ENCODE peak calls at places on chromosomes 11 and 22, in five cellular contexts. One of them, this sample, is unnamed.

GRCh38 chr11:128305588-128305987 is 281.8 kb downstream of the ETS1 start:
- DNase-seq in NCI-H345: no peak
- DNase-seq in stimulated activated CD4-positive, alpha-beta T cell treated with anti-CD3 and anti-CD28 coated beads, Interleukin-15, amount 100 ng/mL, for 1 hour: no peak
- DNase-seq in AML-193: no peak
- DNase-seq in activated gamma-delta T cell treated with Interleukin-2 at 50 U/mL for 16 hours: no peak
- DNase-seq in this sample: no peak

GRCh38 chr11:30474151-30474954 is 111.8 kb downstream of the MPPED2 start:
- DNase-seq in stimulated activated CD4-positive, alpha-beta T cell treated with anti-CD3 and anti-CD28 coated beads, Interleukin-15, amount 100 ng/mL, for 1 hour: no peak
- DNase-seq in NCI-H345: no peak
- DNase-seq in AML-193: no peak
- DNase-seq in activated gamma-delta T cell treated with Interleukin-2 at 50 U/mL for 16 hours: no peak
- DNase-seq in this sample: no peak

GRCh38 chr11:59894616-59895015 is 16.0 kb downstream of the OOSP3 start:
- DNase-seq in NCI-H345: no peak
- DNase-seq in stimulated activated CD4-positive, alpha-beta T cell treated with anti-CD3 and anti-CD28 coated beads, Interleukin-15, amount 100 ng/mL, for 1 hour: no peak
- DNase-seq in AML-193: no peak
- DNase-seq in activated gamma-delta T cell treated with Interleukin-2 at 50 U/mL for 16 hours: no peak
- DNase-seq in this sample: no peak

GRCh38 chr11:18934195-18934808 is 4.9 kb downstream of the MRGPRX1 start:
- DNase-seq in stimulated activated CD4-positive, alpha-beta T cell treated with anti-CD3 and anti-CD28 coated beads, Interleukin-15, amount 100 ng/mL, for 1 hour: no peak
- DNase-seq in AML-193: no peak
- DNase-seq in activated gamma-delta T cell treated with Interleukin-2 at 50 U/mL for 16 hours: no peak
- DNase-seq in NCI-H345: no peak
- DNase-seq in this sample: no peak

GRCh38 chr22:41563051-41563711 is 2.4 kb downstream of the CSDC2 start:
- DNase-seq in NCI-H345: no peak
- DNase-seq in activated gamma-delta T cell treated with Interleukin-2 at 50 U/mL for 16 hours: no peak
- DNase-seq in stimulated activated CD4-positive, alpha-beta T cell treated with anti-CD3 and anti-CD28 coated beads, Interleukin-15, amount 100 ng/mL, for 1 hour: no peak
- DNase-seq in AML-193: no peak
- DNase-seq in this sample: peak

GRCh38 chr22:37163618-37164534 is 14.2 kb upstream of the IL2RB start:
- DNase-seq in stimulated activated CD4-positive, alpha-beta T cell treated with anti-CD3 and anti-CD28 coated beads, Interleukin-15, amount 100 ng/mL, for 1 hour: no peak
- DNase-seq in NCI-H345: no peak
- DNase-seq in AML-193: no peak
- DNase-seq in activated gamma-delta T cell treated with Interleukin-2 at 50 U/mL for 16 hours: peak
- DNase-seq in this sample: no peak

GRCh38 chr11:122743949-122744876 is 88.7 kb downstream of the UBASH3B start:
- DNase-seq in activated gamma-delta T cell treated with Interleukin-2 at 50 U/mL for 16 hours: peak
- DNase-seq in stimulated activated CD4-positive, alpha-beta T cell treated with anti-CD3 and anti-CD28 coated beads, Interleukin-15, amount 100 ng/mL, for 1 hour: peak
- DNase-seq in AML-193: peak
- DNase-seq in NCI-H345: no peak
- DNase-seq in this sample: no peak

GRCh38 chr11:2540521-2541320 is 95.9 kb downstream of the KCNQ1 start:
- DNase-seq in stimulated activated CD4-positive, alpha-beta T cell treated with anti-CD3 and anti-CD28 coated beads, Interleukin-15, amount 100 ng/mL, for 1 hour: no peak
- DNase-seq in activated gamma-delta T cell treated with Interleukin-2 at 50 U/mL for 16 hours: no peak
- DNase-seq in NCI-H345: no peak
- DNase-seq in AML-193: no peak
- DNase-seq in this sample: no peak

GRCh38 chr22:44601725-44602124 is 100.3 kb upstream of the PRR5 start:
- DNase-seq in AML-193: no peak
- DNase-seq in NCI-H345: no peak
- DNase-seq in activated gamma-delta T cell treated with Interleukin-2 at 50 U/mL for 16 hours: no peak
- DNase-seq in stimulated activated CD4-positive, alpha-beta T cell treated with anti-CD3 and anti-CD28 coated beads, Interleukin-15, amount 100 ng/mL, for 1 hour: no peak
- DNase-seq in this sample: no peak

GRCh38 chr11:107563702-107564101 is 1.8 kb downstream of the ALKBH8 start:
- DNase-seq in NCI-H345: peak
- DNase-seq in AML-193: peak
- DNase-seq in stimulated activated CD4-positive, alpha-beta T cell treated with anti-CD3 and anti-CD28 coated beads, Interleukin-15, amount 100 ng/mL, for 1 hour: peak
- DNase-seq in activated gamma-delta T cell treated with Interleukin-2 at 50 U/mL for 16 hours: peak
- DNase-seq in this sample: peak

GRCh38 chr11:2792376-2793250 is 92.8 kb upstream of the KCNQ1OT1 start:
- DNase-seq in activated gamma-delta T cell treated with Interleukin-2 at 50 U/mL for 16 hours: no peak
- DNase-seq in NCI-H345: no peak
- DNase-seq in stimulated activated CD4-positive, alpha-beta T cell treated with anti-CD3 and anti-CD28 coated beads, Interleukin-15, amount 100 ng/mL, for 1 hour: no peak
- DNase-seq in AML-193: no peak
- DNase-seq in this sample: no peak

GRCh38 chr11:66221726-66222236 is 46.7 kb upstream of the RAB1B start:
- DNase-seq in NCI-H345: no peak
- DNase-seq in activated gamma-delta T cell treated with Interleukin-2 at 50 U/mL for 16 hours: no peak
- DNase-seq in AML-193: no peak
- DNase-seq in stimulated activated CD4-positive, alpha-beta T cell treated with anti-CD3 and anti-CD28 coated beads, Interleukin-15, amount 100 ng/mL, for 1 hour: no peak
- DNase-seq in this sample: peak

GRCh38 chr11:76889414-76889975 is 28.8 kb downstream of the ACER3 start:
- DNase-seq in activated gamma-delta T cell treated with Interleukin-2 at 50 U/mL for 16 hours: no peak
- DNase-seq in NCI-H345: no peak
- DNase-seq in stimulated activated CD4-positive, alpha-beta T cell treated with anti-CD3 and anti-CD28 coated beads, Interleukin-15, amount 100 ng/mL, for 1 hour: no peak
- DNase-seq in AML-193: no peak
- DNase-seq in this sample: no peak

GRCh38 chr11:20584093-20584774 is 15.2 kb upstream of the SLC6A5 start:
- DNase-seq in activated gamma-delta T cell treated with Interleukin-2 at 50 U/mL for 16 hours: no peak
- DNase-seq in stimulated activated CD4-positive, alpha-beta T cell treated with anti-CD3 and anti-CD28 coated beads, Interleukin-15, amount 100 ng/mL, for 1 hour: no peak
- DNase-seq in NCI-H345: no peak
- DNase-seq in AML-193: no peak
- DNase-seq in this sample: peak

GRCh38 chr11:34758262-34758661 is 137.4 kb downstream of the EHF start:
- DNase-seq in AML-193: no peak
- DNase-seq in NCI-H345: no peak
- DNase-seq in activated gamma-delta T cell treated with Interleukin-2 at 50 U/mL for 16 hours: no peak
- DNase-seq in stimulated activated CD4-positive, alpha-beta T cell treated with anti-CD3 and anti-CD28 coated beads, Interleukin-15, amount 100 ng/mL, for 1 hour: no peak
- DNase-seq in this sample: no peak

GRCh38 chr11:101880208-101880607 is 34.6 kb upstream of the CEP126 start:
- DNase-seq in AML-193: no peak
- DNase-seq in stimulated activated CD4-positive, alpha-beta T cell treated with anti-CD3 and anti-CD28 coated beads, Interleukin-15, amount 100 ng/mL, for 1 hour: no peak
- DNase-seq in activated gamma-delta T cell treated with Interleukin-2 at 50 U/mL for 16 hours: no peak
- DNase-seq in NCI-H345: peak
- DNase-seq in this sample: peak

GRCh38 chr11:116731821-116732739 is 40.7 kb downstream of the BUD13 start:
- DNase-seq in AML-193: no peak
- DNase-seq in stimulated activated CD4-positive, alpha-beta T cell treated with anti-CD3 and anti-CD28 coated beads, Interleukin-15, amount 100 ng/mL, for 1 hour: no peak
- DNase-seq in activated gamma-delta T cell treated with Interleukin-2 at 50 U/mL for 16 hours: no peak
- DNase-seq in NCI-H345: no peak
- DNase-seq in this sample: no peak

GRCh38 chr11:86135319-86135714 is 66.4 kb upstream of the PICALM start:
- DNase-seq in stimulated activated CD4-positive, alpha-beta T cell treated with anti-CD3 and anti-CD28 coated beads, Interleukin-15, amount 100 ng/mL, for 1 hour: no peak
- DNase-seq in activated gamma-delta T cell treated with Interleukin-2 at 50 U/mL for 16 hours: no peak
- DNase-seq in AML-193: no peak
- DNase-seq in NCI-H345: no peak
- DNase-seq in this sample: no peak

GRCh38 chr22:38716271-38716670 is 10.5 kb downstream of the GTPBP1 start:
- DNase-seq in NCI-H345: no peak
- DNase-seq in stimulated activated CD4-positive, alpha-beta T cell treated with anti-CD3 and anti-CD28 coated beads, Interleukin-15, amount 100 ng/mL, for 1 hour: no peak
- DNase-seq in activated gamma-delta T cell treated with Interleukin-2 at 50 U/mL for 16 hours: no peak
- DNase-seq in AML-193: no peak
- DNase-seq in this sample: no peak

GRCh38 chr22:48739348-48740085 is 1088.2 kb downstream of the BRD1 start:
- DNase-seq in activated gamma-delta T cell treated with Interleukin-2 at 50 U/mL for 16 hours: no peak
- DNase-seq in stimulated activated CD4-positive, alpha-beta T cell treated with anti-CD3 and anti-CD28 coated beads, Interleukin-15, amount 100 ng/mL, for 1 hour: no peak
- DNase-seq in AML-193: no peak
- DNase-seq in NCI-H345: no peak
- DNase-seq in this sample: no peak

GRCh38 chr11:77580712-77581337 is 8.9 kb upstream of the AQP11 start:
- DNase-seq in NCI-H345: peak
- DNase-seq in AML-193: no peak
- DNase-seq in stimulated activated CD4-positive, alpha-beta T cell treated with anti-CD3 and anti-CD28 coated beads, Interleukin-15, amount 100 ng/mL, for 1 hour: no peak
- DNase-seq in activated gamma-delta T cell treated with Interleukin-2 at 50 U/mL for 16 hours: no peak
- DNase-seq in this sample: peak

GRCh38 chr11:75288846-75289760 is 48.5 kb downstream of the TPBGL start:
- DNase-seq in NCI-H345: no peak
- DNase-seq in stimulated activated CD4-positive, alpha-beta T cell treated with anti-CD3 and anti-CD28 coated beads, Interleukin-15, amount 100 ng/mL, for 1 hour: no peak
- DNase-seq in AML-193: no peak
- DNase-seq in activated gamma-delta T cell treated with Interleukin-2 at 50 U/mL for 16 hours: no peak
- DNase-seq in this sample: no peak

GRCh38 chr22:27778299-27779090 is 23.1 kb downstream of the MN1 start:
- DNase-seq in activated gamma-delta T cell treated with Interleukin-2 at 50 U/mL for 16 hours: no peak
- DNase-seq in stimulated activated CD4-positive, alpha-beta T cell treated with anti-CD3 and anti-CD28 coated beads, Interleukin-15, amount 100 ng/mL, for 1 hour: no peak
- DNase-seq in NCI-H345: no peak
- DNase-seq in AML-193: no peak
- DNase-seq in this sample: peak

GRCh38 chr22:21014202-21015050 is 539 bp upstream of the P2RX6 start:
- DNase-seq in NCI-H345: peak
- DNase-seq in AML-193: peak
- DNase-seq in activated gamma-delta T cell treated with Interleukin-2 at 50 U/mL for 16 hours: peak
- DNase-seq in stimulated activated CD4-positive, alpha-beta T cell treated with anti-CD3 and anti-CD28 coated beads, Interleukin-15, amount 100 ng/mL, for 1 hour: peak
- DNase-seq in this sample: peak

GRCh38 chr11:116882386-116882785 is 45.0 kb upstream of the APOA1 start:
- DNase-seq in stimulated activated CD4-positive, alpha-beta T cell treated with anti-CD3 and anti-CD28 coated beads, Interleukin-15, amount 100 ng/mL, for 1 hour: no peak
- DNase-seq in activated gamma-delta T cell treated with Interleukin-2 at 50 U/mL for 16 hours: no peak
- DNase-seq in AML-193: no peak
- DNase-seq in NCI-H345: no peak
- DNase-seq in this sample: no peak

GRCh38 chr22:41110968-41111367 is 18.6 kb downstream of the EP300 start:
- DNase-seq in AML-193: no peak
- DNase-seq in activated gamma-delta T cell treated with Interleukin-2 at 50 U/mL for 16 hours: no peak
- DNase-seq in NCI-H345: no peak
- DNase-seq in stimulated activated CD4-positive, alpha-beta T cell treated with anti-CD3 and anti-CD28 coated beads, Interleukin-15, amount 100 ng/mL, for 1 hour: no peak
- DNase-seq in this sample: no peak

GRCh38 chr11:133386262-133386661 is 146.0 kb downstream of the OPCML start:
- DNase-seq in AML-193: no peak
- DNase-seq in activated gamma-delta T cell treated with Interleukin-2 at 50 U/mL for 16 hours: no peak
- DNase-seq in stimulated activated CD4-positive, alpha-beta T cell treated with anti-CD3 and anti-CD28 coated beads, Interleukin-15, amount 100 ng/mL, for 1 hour: no peak
- DNase-seq in NCI-H345: no peak
- DNase-seq in this sample: no peak

GRCh38 chr11:26665946-26666345 is 55.9 kb downstream of the SLC5A12 start:
- DNase-seq in NCI-H345: no peak
- DNase-seq in activated gamma-delta T cell treated with Interleukin-2 at 50 U/mL for 16 hours: no peak
- DNase-seq in stimulated activated CD4-positive, alpha-beta T cell treated with anti-CD3 and anti-CD28 coated beads, Interleukin-15, amount 100 ng/mL, for 1 hour: no peak
- DNase-seq in AML-193: no peak
- DNase-seq in this sample: no peak

GRCh38 chr22:20154602-20155183 is 3.8 kb upstream of the CCDC188 start:
- DNase-seq in NCI-H345: peak
- DNase-seq in AML-193: no peak
- DNase-seq in activated gamma-delta T cell treated with Interleukin-2 at 50 U/mL for 16 hours: no peak
- DNase-seq in stimulated activated CD4-positive, alpha-beta T cell treated with anti-CD3 and anti-CD28 coated beads, Interleukin-15, amount 100 ng/mL, for 1 hour: no peak
- DNase-seq in this sample: peak

GRCh38 chr11:8652140-8652539 is 30.3 kb downstream of the TRIM66 start:
- DNase-seq in AML-193: no peak
- DNase-seq in stimulated activated CD4-positive, alpha-beta T cell treated with anti-CD3 and anti-CD28 coated beads, Interleukin-15, amount 100 ng/mL, for 1 hour: no peak
- DNase-seq in activated gamma-delta T cell treated with Interleukin-2 at 50 U/mL for 16 hours: no peak
- DNase-seq in NCI-H345: no peak
- DNase-seq in this sample: no peak

GRCh38 chr11:32428665-32429293 is 6.6 kb downstream of the WT1 start:
- DNase-seq in activated gamma-delta T cell treated with Interleukin-2 at 50 U/mL for 16 hours: no peak
- DNase-seq in AML-193: no peak
- DNase-seq in stimulated activated CD4-positive, alpha-beta T cell treated with anti-CD3 and anti-CD28 coated beads, Interleukin-15, amount 100 ng/mL, for 1 hour: no peak
- DNase-seq in NCI-H345: no peak
- DNase-seq in this sample: no peak

GRCh38 chr22:46444390-46444854 is 93.0 kb downstream of the CELSR1 start:
- DNase-seq in AML-193: no peak
- DNase-seq in stimulated activated CD4-positive, alpha-beta T cell treated with anti-CD3 and anti-CD28 coated beads, Interleukin-15, amount 100 ng/mL, for 1 hour: no peak
- DNase-seq in activated gamma-delta T cell treated with Interleukin-2 at 50 U/mL for 16 hours: no peak
- DNase-seq in NCI-H345: no peak
- DNase-seq in this sample: peak

GRCh38 chr11:80899381-80899780 is 1458.6 kb upstream of the TENM4 start:
- DNase-seq in NCI-H345: no peak
- DNase-seq in stimulated activated CD4-positive, alpha-beta T cell treated with anti-CD3 and anti-CD28 coated beads, Interleukin-15, amount 100 ng/mL, for 1 hour: no peak
- DNase-seq in activated gamma-delta T cell treated with Interleukin-2 at 50 U/mL for 16 hours: no peak
- DNase-seq in AML-193: no peak
- DNase-seq in this sample: no peak

GRCh38 chr11:79440451-79441158 is at the start of gene TENM4:
- DNase-seq in AML-193: no peak
- DNase-seq in activated gamma-delta T cell treated with Interleukin-2 at 50 U/mL for 16 hours: no peak
- DNase-seq in NCI-H345: peak
- DNase-seq in stimulated activated CD4-positive, alpha-beta T cell treated with anti-CD3 and anti-CD28 coated beads, Interleukin-15, amount 100 ng/mL, for 1 hour: no peak
- DNase-seq in this sample: peak

GRCh38 chr11:36030707-36031365 is 87.0 kb downstream of the LDLRAD3 start:
- DNase-seq in activated gamma-delta T cell treated with Interleukin-2 at 50 U/mL for 16 hours: no peak
- DNase-seq in stimulated activated CD4-positive, alpha-beta T cell treated with anti-CD3 and anti-CD28 coated beads, Interleukin-15, amount 100 ng/mL, for 1 hour: no peak
- DNase-seq in NCI-H345: no peak
- DNase-seq in AML-193: no peak
- DNase-seq in this sample: no peak

GRCh38 chr11:113506893-113507292 is 31.7 kb upstream of the DRD2 start:
- DNase-seq in activated gamma-delta T cell treated with Interleukin-2 at 50 U/mL for 16 hours: no peak
- DNase-seq in NCI-H345: no peak
- DNase-seq in stimulated activated CD4-positive, alpha-beta T cell treated with anti-CD3 and anti-CD28 coated beads, Interleukin-15, amount 100 ng/mL, for 1 hour: no peak
- DNase-seq in AML-193: no peak
- DNase-seq in this sample: no peak

GRCh38 chr11:69049490-69049867 is 747 bp downstream of the TPCN2 start:
- DNase-seq in activated gamma-delta T cell treated with Interleukin-2 at 50 U/mL for 16 hours: no peak
- DNase-seq in stimulated activated CD4-positive, alpha-beta T cell treated with anti-CD3 and anti-CD28 coated beads, Interleukin-15, amount 100 ng/mL, for 1 hour: no peak
- DNase-seq in AML-193: peak
- DNase-seq in NCI-H345: no peak
- DNase-seq in this sample: peak

GRCh38 chr11:77699425-77699824 is 61.8 kb upstream of the CLNS1A start:
- DNase-seq in activated gamma-delta T cell treated with Interleukin-2 at 50 U/mL for 16 hours: no peak
- DNase-seq in NCI-H345: no peak
- DNase-seq in stimulated activated CD4-positive, alpha-beta T cell treated with anti-CD3 and anti-CD28 coated beads, Interleukin-15, amount 100 ng/mL, for 1 hour: no peak
- DNase-seq in AML-193: no peak
- DNase-seq in this sample: no peak

GRCh38 chr22:44554411-44554810 is 56.4 kb upstream of the RTL6 start:
- DNase-seq in AML-193: no peak
- DNase-seq in activated gamma-delta T cell treated with Interleukin-2 at 50 U/mL for 16 hours: no peak
- DNase-seq in NCI-H345: no peak
- DNase-seq in stimulated activated CD4-positive, alpha-beta T cell treated with anti-CD3 and anti-CD28 coated beads, Interleukin-15, amount 100 ng/mL, for 1 hour: no peak
- DNase-seq in this sample: no peak